ENCODE peak calls at places on chromosome 7, in nine cellular contexts. U is NCI-H1105; K is heart right ventricle; B is activated CD8-positive, alpha-beta memory T cell treated with anti-CD3 and anti-CD28 coated beads for 4 hours; G is germinal center; A is foreskin fibroblast; S is AG10803; D is NCI-H1092 treated with DMSO at 0.1 percent for 48 hours; I is globus pallidus. H is an unnamed sample.

GRCh38 chr7:27145167-27145883 is 1.8 kb upstream of the HOXA5 start:
- DNase-seq in U (no peak), K (no peak), B (no peak), G (no peak), A (no peak), S (no peak), D (no peak), I (no peak), H (no peak)

GRCh38 chr7:16028103-16028502 is 341.6 kb upstream of the MEOX2 start:
- DNase-seq in U (no peak), K (no peak), B (no peak), G (no peak), A (peak; percentile 93), S (peak; percentile 94), D (no peak), I (no peak), H (peak; percentile 98)

GRCh38 chr7:77337456-77337990 is 78.6 kb downstream of the GSAP start:
- DNase-seq in U (no peak), K (no peak), B (no peak), G (no peak), A (peak; percentile 41), S (no peak), D (no peak), I (no peak), H (no peak)

GRCh38 chr7:26189000-26189539 is 11.5 kb downstream of the HNRNPA2B1 start:
- DNase-seq in U (no peak), K (no peak), B (no peak), G (no peak), A (no peak), S (no peak), D (no peak), I (no peak), H (no peak)

GRCh38 chr7:94252971-94253370 is 141.7 kb upstream of the COL1A2 start:
- DNase-seq in U (peak; percentile 7), K (no peak), B (no peak), G (no peak), A (no peak), S (no peak), D (peak; percentile 31), I (no peak), H (no peak)

GRCh38 chr7:74029094-74029785 is 1.3 kb downstream of the ELN start:
- DNase-seq in U (no peak), K (peak; percentile 50), B (no peak), G (no peak), A (no peak), S (no peak), D (no peak), I (no peak), H (no peak)

GRCh38 chr7:109284943-109285342 is 715.3 kb downstream of the DNAJB9 start:
- DNase-seq in U (no peak), K (no peak), B (no peak), G (no peak), A (no peak), S (no peak), D (no peak), I (no peak), H (no peak)

GRCh38 chr7:119472398-119473038 is 800.5 kb upstream of the KCND2 start:
- DNase-seq in U (peak; percentile 77), K (no peak), B (no peak), G (no peak), A (no peak), S (no peak), D (peak; percentile 53), I (no peak), H (no peak)

GRCh38 chr7:7761340-7761973 is 43.0 kb upstream of the RPA3 start:
- DNase-seq in U (peak; percentile 27), K (no peak), B (no peak), G (peak; percentile 14), A (peak; percentile 65), S (peak; percentile 72), D (peak; percentile 78), I (peak; percentile 49), H (peak; percentile 80)

GRCh38 chr7:146331369-146331768 is 214.8 kb downstream of the CNTNAP2 start:
- DNase-seq in U (no peak), K (no peak), B (no peak), G (no peak), A (no peak), S (no peak), D (no peak), I (no peak), H (no peak)

GRCh38 chr7:128053023-128053422 is 21.8 kb upstream of the LRRC4 start:
- DNase-seq in U (peak; percentile 90), K (no peak), B (no peak), G (no peak), A (peak; percentile 50), S (peak; percentile 34), D (peak; percentile 87), I (no peak), H (peak; percentile 39)

GRCh38 chr7:108716783-108717182 is 147.1 kb downstream of the DNAJB9 start:
- DNase-seq in U (no peak), K (no peak), B (no peak), G (no peak), A (peak; percentile 63), S (peak; percentile 1), D (no peak), I (no peak), H (peak; percentile 31)

GRCh38 chr7:67413670-67414069 is 417.0 kb downstream of the TYW1 start:
- DNase-seq in U (peak; percentile 84), K (no peak), B (no peak), G (no peak), A (no peak), S (no peak), D (peak; percentile 96), I (no peak), H (no peak)

GRCh38 chr7:112192236-112193154 is 13.7 kb downstream of the DOCK4 start:
- DNase-seq in U (no peak), K (no peak), B (no peak), G (no peak), A (peak; percentile 86), S (peak; percentile 24), D (no peak), I (no peak), H (peak; percentile 68)

GRCh38 chr7:128310499-128310898 is 33.2 kb downstream of the RBM28 start:
- DNase-seq in U (no peak), K (no peak), B (no peak), G (no peak), A (no peak), S (no peak), D (no peak), I (no peak), H (no peak)

GRCh38 chr7:158740013-158740656 is 35.5 kb upstream of the NCAPG2 start:
- DNase-seq in U (no peak), K (no peak), B (no peak), G (no peak), A (peak; percentile 87), S (peak; percentile 62), D (no peak), I (no peak), H (peak; percentile 67)